ENCODE peak calls at places on chromosomes 13 and 19, in nine cellular contexts. Q is GM23248, J is NT2/D1, K is Karpas-422, B is H9, D is fibroblast of lung, F is HCT116, A is neural progenitor cell, Y is kidney. P is an unnamed sample. For H3K4me1, the result is how much of the 10 kb centered on the place peaks cover.

GRCh38 chr19:18500820-18501219 is 21.1 kb downstream of the ELL start:
- DNase-seq in A (no peak), Y (peak), K (no peak), J (no peak), B (no peak), D (no peak), Q (no peak), F (no peak), P (no peak)

GRCh38 chr19:54462713-54463530 is 656 bp downstream of the LENG9 start:
- DNase-seq in F (no peak), B (peak), K (peak), Y (peak), A (peak), Q (peak), J (no peak), D (peak), P (peak)

GRCh38 chr13:28719656-28720055 is 886 bp upstream of the SLC46A3 start:
- DNase-seq in F (no peak), B (no peak), K (no peak), D (peak), Q (peak), Y (no peak), A (no peak), J (no peak), P (no peak)

GRCh38 chr13:75541287-75541686 is 3.6 kb upstream of the COMMD6 start:
- DNase-seq in K (no peak), A (no peak), F (no peak), Y (no peak), Q (no peak), B (no peak), D (no peak), J (no peak), P (no peak)

GRCh38 chr19:18756896-18757295 is 34.2 kb downstream of the COMP start:
- DNase-seq in B (no peak), F (no peak), Q (no peak), J (no peak), Y (peak), K (no peak), A (no peak), D (no peak), P (peak)

GRCh38 chr13:113759525-113760137 is 605 bp downstream of the TMEM255B start:
- DNase-seq in F (no peak), D (peak), Y (no peak), J (no peak), B (no peak), K (no peak), A (peak), Q (peak), P (peak)

GRCh38 chr13:34462843-34463242 is 479.2 kb upstream of the NBEA start:
- DNase-seq in K (no peak), F (peak), A (no peak), B (no peak), J (no peak), Q (peak), Y (no peak), D (peak), P (no peak)

GRCh38 chr19:5083547-5083965 is 114.6 kb downstream of the KDM4B start:
- DNase-seq in Q (peak), A (peak), D (no peak), F (no peak), B (no peak), Y (no peak), K (no peak), J (no peak), P (no peak)

GRCh38 chr19:13176345-13176744 is 26.1 kb downstream of the IER2 start:
- DNase-seq in B (no peak), D (no peak), A (no peak), F (no peak), Y (no peak), K (peak), J (no peak), Q (no peak), P (no peak)

GRCh38 chr13:111336666-111337065 is 16.2 kb downstream of the TEX29 start:
- DNase-seq in A (no peak), Y (no peak), Q (peak), J (no peak), F (no peak), K (no peak), D (peak), B (no peak), P (no peak)

GRCh38 chr19:36067681-36068080 is 13.0 kb downstream of the WDR62 start:
- DNase-seq in B (no peak), Q (no peak), F (no peak), Y (no peak), J (no peak), D (no peak), A (no peak), K (no peak), P (no peak)
- H3K9ac ChIP-seq in B (no peak), Q (no peak), F (no peak), Y (no peak), J (no peak), D (no peak), A (no peak), K (no peak), P (no peak)

GRCh38 chr19:1747285-1748114 is 5.8 kb upstream of the ONECUT3 start:
- DNase-seq in J (peak), A (peak), Q (peak), Y (peak), F (peak), D (peak), B (peak), K (no peak), P (no peak)
- H3K4me1 ChIP-seq in J (under half), A (under half), Q (under half), Y (under half), F (half or more), D (under half), B (under half), K (under half), P (under half)

DNA sequence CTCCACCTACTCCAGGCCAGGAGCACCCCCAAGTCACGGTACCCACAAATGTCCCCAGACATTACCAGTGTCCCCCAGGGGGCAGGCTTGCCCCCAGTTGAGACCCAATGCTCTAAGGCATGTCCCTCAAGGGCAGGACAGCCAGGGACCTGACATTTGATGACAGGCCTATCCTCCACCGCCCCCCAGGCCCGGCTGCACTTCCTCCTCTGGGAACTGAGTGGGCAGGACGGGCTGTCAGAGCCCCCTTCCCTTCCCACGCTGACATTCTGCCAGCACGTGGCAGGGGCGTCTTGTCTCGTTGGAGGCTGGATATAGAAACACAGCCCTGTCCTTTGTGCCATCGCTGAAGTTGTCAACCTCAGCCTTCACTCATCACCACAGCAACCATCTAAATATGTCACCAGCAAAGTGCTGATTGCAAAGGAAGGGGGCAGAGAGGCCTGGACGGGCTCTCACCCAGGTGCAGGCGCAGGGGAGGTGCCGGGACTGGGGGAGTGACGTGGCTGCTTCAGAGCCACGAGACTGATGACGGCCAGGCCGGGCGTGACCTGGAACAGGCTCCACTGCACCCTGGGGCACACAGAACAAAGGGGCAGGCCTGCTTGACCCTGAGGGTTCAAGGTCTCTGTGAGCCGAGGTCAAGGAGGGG is 38.4 kb downstream of the GNG7 start:
- DNase-seq in B (no peak), D (no peak), A (no peak), F (no peak), J (no peak), Y (no peak), K (peak), Q (no peak), P (peak)
- H3K9ac ChIP-seq in B (no peak), D (no peak), A (no peak), F (no peak), J (no peak), Y (no peak), K (peak), Q (no peak), P (no peak)

GRCh38 chr13:99689955-99690354 is 188.7 kb downstream of the TM9SF2 start:
- DNase-seq in J (no peak), Q (no peak), D (no peak), F (no peak), Y (no peak), K (peak), B (peak), A (peak), P (no peak)

GRCh38 chr13:99692854-99693253 is 191.6 kb downstream of the TM9SF2 start:
- DNase-seq in D (no peak), B (no peak), A (no peak), K (no peak), Q (no peak), J (no peak), Y (no peak), F (no peak), P (no peak)

GRCh38 chr13:99691552-99691951 is 190.3 kb downstream of the TM9SF2 start:
- DNase-seq in Q (no peak), J (no peak), Y (no peak), B (no peak), K (no peak), D (no peak), F (no peak), A (no peak), P (no peak)

GRCh38 chr13:99688776-99689175 is 187.5 kb downstream of the TM9SF2 start:
- DNase-seq in F (no peak), Q (no peak), J (no peak), Y (no peak), B (no peak), K (no peak), D (no peak), A (no peak), P (no peak)

DNA sequence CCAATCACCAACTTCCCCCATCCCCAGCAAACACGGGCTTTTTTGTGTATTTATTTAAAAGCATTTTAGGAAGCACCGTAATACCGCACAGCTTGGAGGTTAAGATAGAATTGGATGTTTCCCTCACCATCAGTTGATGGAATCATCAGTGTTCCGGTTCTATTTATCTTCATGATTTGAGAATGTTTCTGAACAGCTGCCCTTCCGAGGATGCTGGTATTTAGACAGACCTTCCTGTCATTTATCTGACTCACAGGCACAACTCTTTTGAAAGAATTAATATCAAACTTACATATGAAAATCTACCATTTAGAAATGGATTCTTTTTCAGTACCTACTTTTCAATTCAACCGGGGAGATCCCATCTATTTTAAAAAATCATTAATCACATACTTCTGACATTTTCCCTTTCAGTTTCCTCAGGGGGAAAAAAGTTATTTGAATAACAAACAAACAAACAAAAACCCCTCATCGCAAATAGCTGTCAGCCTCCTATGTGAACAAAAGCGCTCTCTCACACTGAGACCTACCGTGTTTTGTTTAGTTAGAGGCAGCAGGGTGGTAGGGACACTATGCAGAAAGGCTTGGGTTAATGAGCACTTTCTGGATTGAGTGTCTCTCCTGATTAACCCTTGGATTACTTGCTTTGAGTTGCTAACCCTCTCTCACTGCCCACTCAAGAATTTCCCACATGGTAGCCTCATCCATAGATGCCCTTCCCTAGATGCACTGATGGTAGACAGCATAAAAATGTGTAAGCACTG is 189.3 kb downstream of the TM9SF2 start:
- DNase-seq in F (no peak), J (no peak), A (peak), Q (no peak), Y (no peak), D (no peak), K (no peak), B (no peak), P (no peak)
- H3K4me1 ChIP-seq in F (under half), J (under half), A (half or more), Q (under half), Y (under half), D (under half), K (half or more), B (under half), P (under half)

DNA sequence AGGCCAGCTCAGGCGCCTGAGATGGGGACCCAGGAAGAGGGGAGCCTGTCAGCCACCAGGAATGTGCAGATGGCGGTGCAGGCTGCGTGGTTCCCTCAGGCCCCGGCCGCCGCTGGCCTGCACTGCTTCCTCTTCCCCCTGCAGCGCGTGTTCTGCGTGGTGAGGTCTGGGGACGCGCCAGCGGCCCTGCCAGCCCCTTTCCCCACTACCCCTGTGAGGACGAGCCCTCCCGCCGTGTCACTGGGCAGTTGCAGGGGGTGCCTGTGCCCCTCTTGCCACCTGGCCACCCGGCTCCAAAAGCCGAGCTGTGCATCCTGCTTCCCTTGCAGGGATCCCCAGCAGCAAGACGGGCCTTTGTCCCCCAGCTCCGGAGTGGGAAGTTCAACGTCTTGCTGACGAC is 58.4 kb downstream of the SMARCA4 start:
- DNase-seq in Q (no peak), B (no peak), Y (no peak), D (no peak), A (no peak), J (no peak), K (no peak), F (no peak), P (no peak)
- H3K9ac ChIP-seq in Q (no peak), B (no peak), Y (no peak), D (no peak), A (no peak), J (no peak), K (no peak), F (no peak), P (no peak)

GRCh38 chr19:49475995-49476880 is 2.2 kb downstream of the FLT3LG start:
- DNase-seq in J (no peak), K (peak), B (peak), Y (no peak), D (peak), Q (peak), A (peak), F (no peak), P (peak)
- H3K4me1 ChIP-seq in J (under half), K (under half), B (under half), Y (under half), D (under half), Q (under half), A (under half), F (half or more), P (under half)